ENCODE peak calls at places on chromosome 18, in four cellular contexts. One of them, this sample, is unnamed.

GRCh38 chr18:77162580-77162979 is 30.0 kb upstream of the MBP start:
- DNase-seq in breast epithelium: no peak
- DNase-seq in HCT116: no peak
- DNase-seq in stomach: no peak
- DNase-seq in this sample: no peak

GRCh38 chr18:11976882-11977281 is 4.4 kb upstream of the IMPA2 start:
- DNase-seq in breast epithelium: no peak
- DNase-seq in HCT116: no peak
- DNase-seq in stomach: no peak
- DNase-seq in this sample: no peak

GRCh38 chr18:68694316-68694715 is 20.6 kb downstream of the TMX3 start:
- DNase-seq in breast epithelium: no peak
- DNase-seq in HCT116: no peak
- DNase-seq in stomach: no peak
- DNase-seq in this sample: no peak

GRCh38 chr18:56501896-56502295 is 136.5 kb downstream of the TXNL1 start:
- DNase-seq in breast epithelium: no peak
- DNase-seq in HCT116: no peak
- DNase-seq in stomach: no peak
- DNase-seq in this sample: peak

GRCh38 chr18:51461956-51462355 is 264.5 kb upstream of the MEX3C start:
- DNase-seq in breast epithelium: peak
- DNase-seq in HCT116: no peak
- DNase-seq in stomach: no peak
- DNase-seq in this sample: no peak

GRCh38 chr18:57813245-57813644 is 10.1 kb upstream of the ATP8B1 start:
- DNase-seq in breast epithelium: no peak
- DNase-seq in HCT116: peak
- DNase-seq in stomach: no peak
- DNase-seq in this sample: no peak

GRCh38 chr18:47251289-47252120 is at the start of gene SKOR2:
- DNase-seq in breast epithelium: no peak
- DNase-seq in HCT116: no peak
- DNase-seq in stomach: no peak
- DNase-seq in this sample: no peak

GRCh38 chr18:10228380-10228779 is 226.1 kb upstream of the APCDD1 start:
- DNase-seq in breast epithelium: no peak
- DNase-seq in HCT116: no peak
- DNase-seq in stomach: no peak
- DNase-seq in this sample: no peak

GRCh38 chr18:71784777-71785176 is 759.4 kb downstream of the CBLN2 start:
- DNase-seq in breast epithelium: no peak
- DNase-seq in HCT116: no peak
- DNase-seq in stomach: no peak
- DNase-seq in this sample: no peak

GRCh38 chr18:62436636-62437519 is 85.9 kb upstream of the ZCCHC2 start:
- DNase-seq in breast epithelium: peak
- DNase-seq in HCT116: no peak
- DNase-seq in stomach: peak
- DNase-seq in this sample: peak

GRCh38 chr18:30920356-30920755 is 122.2 kb downstream of the DSC3 start:
- DNase-seq in breast epithelium: no peak
- DNase-seq in HCT116: no peak
- DNase-seq in stomach: no peak
- DNase-seq in this sample: no peak

GRCh38 chr18:67239826-67240225 is 276.7 kb downstream of the DSEL start:
- DNase-seq in breast epithelium: no peak
- DNase-seq in HCT116: no peak
- DNase-seq in stomach: no peak
- DNase-seq in this sample: no peak

GRCh38 chr18:78245451-78245850 is 734.2 kb upstream of the SALL3 start:
- DNase-seq in breast epithelium: no peak
- DNase-seq in HCT116: no peak
- DNase-seq in stomach: no peak
- DNase-seq in this sample: no peak

GRCh38 chr18:79863161-79863945 is 65.6 kb downstream of the KCNG2 start:
- DNase-seq in breast epithelium: peak
- DNase-seq in HCT116: no peak
- DNase-seq in stomach: peak
- DNase-seq in this sample: no peak

GRCh38 chr18:40152859-40153258 is 1802.2 kb upstream of the PIK3C3 start:
- DNase-seq in breast epithelium: no peak
- DNase-seq in HCT116: no peak
- DNase-seq in stomach: no peak
- DNase-seq in this sample: no peak

GRCh38 chr18:79133724-79134123 is 64.5 kb downstream of the ATP9B start:
- DNase-seq in breast epithelium: no peak
- DNase-seq in HCT116: no peak
- DNase-seq in stomach: no peak
- DNase-seq in this sample: no peak

GRCh38 chr18:74376523-74376922 is 60.9 kb downstream of the C18orf63 start:
- DNase-seq in breast epithelium: no peak
- DNase-seq in HCT116: no peak
- DNase-seq in stomach: no peak
- DNase-seq in this sample: no peak

GRCh38 chr18:79693561-79694205 is 14.1 kb downstream of the CTDP1 start:
- DNase-seq in breast epithelium: no peak
- DNase-seq in HCT116: no peak
- DNase-seq in stomach: no peak
- DNase-seq in this sample: no peak

GRCh38 chr18:47718646-47719045 is 211.8 kb downstream of the SMAD2 start:
- DNase-seq in breast epithelium: no peak
- DNase-seq in HCT116: no peak
- DNase-seq in stomach: no peak
- DNase-seq in this sample: no peak

GRCh38 chr18:26386002-26386401 is 159.8 kb downstream of the TAF4B start:
- DNase-seq in breast epithelium: no peak
- DNase-seq in HCT116: no peak
- DNase-seq in stomach: no peak
- DNase-seq in this sample: no peak

GRCh38 chr18:75141734-75142133 is 67.2 kb downstream of the PTGR3 start:
- DNase-seq in breast epithelium: no peak
- DNase-seq in HCT116: no peak
- DNase-seq in stomach: no peak
- DNase-seq in this sample: no peak

GRCh38 chr18:55317832-55318231 is 270.2 kb downstream of the TCF4 start:
- DNase-seq in breast epithelium: no peak
- DNase-seq in HCT116: no peak
- DNase-seq in stomach: no peak
- DNase-seq in this sample: no peak

GRCh38 chr18:65459741-65460140 is 291.1 kb upstream of the CDH7 start:
- DNase-seq in breast epithelium: no peak
- DNase-seq in HCT116: no peak
- DNase-seq in stomach: no peak
- DNase-seq in this sample: no peak

GRCh38 chr18:62324917-62325805 is at the start of gene TNFRSF11A:
- DNase-seq in breast epithelium: no peak
- DNase-seq in HCT116: no peak
- DNase-seq in stomach: peak
- DNase-seq in this sample: peak

GRCh38 chr18:22559414-22560282 is 141.9 kb upstream of the CTAGE1 start:
- DNase-seq in breast epithelium: no peak
- DNase-seq in HCT116: no peak
- DNase-seq in stomach: peak
- DNase-seq in this sample: peak

GRCh38 chr18:22556271-22556990 is 138.7 kb upstream of the CTAGE1 start:
- DNase-seq in breast epithelium: no peak
- DNase-seq in HCT116: no peak
- DNase-seq in stomach: peak
- DNase-seq in this sample: no peak

GRCh38 chr18:22558945-22559385 is 141.2 kb upstream of the CTAGE1 start:
- DNase-seq in breast epithelium: no peak
- DNase-seq in HCT116: no peak
- DNase-seq in stomach: peak
- DNase-seq in this sample: peak

GRCh38 chr18:22560283-22560627 is 142.5 kb upstream of the CTAGE1 start:
- DNase-seq in breast epithelium: no peak
- DNase-seq in HCT116: no peak
- DNase-seq in stomach: no peak
- DNase-seq in this sample: no peak

GRCh38 chr18:22557160-22557941 is 139.6 kb upstream of the CTAGE1 start:
- DNase-seq in breast epithelium: no peak
- DNase-seq in HCT116: no peak
- DNase-seq in stomach: no peak
- DNase-seq in this sample: no peak
- TF ChIP-seq POLR2AphosphoS5 in breast epithelium: no peak
- TF ChIP-seq POLR2AphosphoS5 in HCT116: no peak
- TF ChIP-seq POLR2AphosphoS5 in stomach: no peak
- TF ChIP-seq POLR2AphosphoS5 in this sample: no peak

GRCh38 chr18:2968559-2968958 is 44.4 kb downstream of the LPIN2 start:
- DNase-seq in breast epithelium: no peak
- DNase-seq in HCT116: no peak
- DNase-seq in stomach: no peak
- DNase-seq in this sample: no peak

GRCh38 chr18:2971741-2972552 is 41.0 kb downstream of the LPIN2 start:
- DNase-seq in breast epithelium: peak
- DNase-seq in HCT116: no peak
- DNase-seq in stomach: peak
- DNase-seq in this sample: no peak

GRCh38 chr18:2970344-2970743 is 42.6 kb downstream of the LPIN2 start:
- DNase-seq in breast epithelium: no peak
- DNase-seq in HCT116: no peak
- DNase-seq in stomach: no peak
- DNase-seq in this sample: no peak

GRCh38 chr18:2969695-2970094 is 43.2 kb downstream of the LPIN2 start:
- DNase-seq in breast epithelium: no peak
- DNase-seq in HCT116: no peak
- DNase-seq in stomach: no peak
- DNase-seq in this sample: no peak

GRCh38 chr18:2970762-2971659 is 41.9 kb downstream of the LPIN2 start:
- DNase-seq in breast epithelium: no peak
- DNase-seq in HCT116: no peak
- DNase-seq in stomach: no peak
- DNase-seq in this sample: no peak
- TF ChIP-seq POLR2A in breast epithelium: no peak
- TF ChIP-seq POLR2A in HCT116: no peak
- TF ChIP-seq POLR2A in stomach: no peak
- TF ChIP-seq POLR2A in this sample: no peak

GRCh38 chr18:9188359-9189231 is 52.0 kb downstream of the ANKRD12 start:
- DNase-seq in breast epithelium: no peak
- DNase-seq in HCT116: no peak
- DNase-seq in stomach: no peak
- DNase-seq in this sample: no peak
- TF ChIP-seq CTCF in breast epithelium: no peak
- TF ChIP-seq CTCF in HCT116: no peak
- TF ChIP-seq CTCF in stomach: no peak
- TF ChIP-seq CTCF in this sample: no peak

GRCh38 chr18:45167631-45168225 is 447.5 kb upstream of the SLC14A2 start:
- DNase-seq in breast epithelium: no peak
- DNase-seq in HCT116: no peak
- DNase-seq in stomach: no peak
- DNase-seq in this sample: no peak

GRCh38 chr18:45164551-45164950 is 450.7 kb upstream of the SLC14A2 start:
- DNase-seq in breast epithelium: no peak
- DNase-seq in HCT116: no peak
- DNase-seq in stomach: no peak
- DNase-seq in this sample: no peak

GRCh38 chr18:45167109-45167551 is 448.1 kb upstream of the SLC14A2 start:
- DNase-seq in breast epithelium: no peak
- DNase-seq in HCT116: no peak
- DNase-seq in stomach: no peak
- DNase-seq in this sample: no peak

GRCh38 chr18:45165871-45166270 is 449.4 kb upstream of the SLC14A2 start:
- DNase-seq in breast epithelium: no peak
- DNase-seq in HCT116: no peak
- DNase-seq in stomach: no peak
- DNase-seq in this sample: no peak

DNA sequence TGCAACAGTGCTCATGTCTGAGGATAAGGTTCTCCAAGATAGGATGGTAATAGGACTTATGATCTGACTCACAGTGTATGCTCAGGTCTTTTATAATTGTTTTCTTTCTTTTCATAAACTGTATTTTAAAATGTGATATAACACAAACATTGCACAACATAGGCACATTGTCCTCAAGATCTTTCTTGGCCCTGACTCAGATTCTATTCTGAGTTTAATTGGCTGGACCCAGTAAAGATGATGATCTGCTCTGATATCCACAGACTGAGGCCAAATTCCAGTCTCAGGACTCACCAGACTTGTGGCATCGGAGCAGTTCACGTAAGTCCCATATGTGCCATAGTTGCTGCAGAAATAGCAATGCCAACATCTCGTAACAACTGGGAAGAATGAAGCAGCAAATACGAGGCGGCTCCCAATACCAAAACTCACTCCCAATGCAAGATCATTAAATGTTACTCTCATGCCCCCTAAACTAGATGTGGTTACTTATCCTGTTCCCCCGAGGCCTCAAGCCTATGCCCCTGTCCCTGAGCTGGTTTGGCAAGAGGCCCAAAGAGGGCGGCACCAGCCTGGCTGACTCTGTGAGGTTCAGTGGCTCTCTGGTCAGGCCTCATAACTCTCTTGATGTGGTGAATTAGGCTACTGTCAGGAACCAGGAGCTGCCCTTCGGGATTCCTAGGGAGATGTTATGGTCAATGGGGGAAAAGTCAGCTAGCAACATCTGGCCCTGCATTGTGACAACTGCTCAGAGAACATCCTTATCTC is 448.8 kb upstream of the SLC14A2 start:
- DNase-seq in breast epithelium: no peak
- DNase-seq in HCT116: no peak
- DNase-seq in stomach: no peak
- DNase-seq in this sample: peak
- TF ChIP-seq POLR2AphosphoS5 in breast epithelium: no peak
- TF ChIP-seq POLR2AphosphoS5 in HCT116: no peak
- TF ChIP-seq POLR2AphosphoS5 in stomach: peak
- TF ChIP-seq POLR2AphosphoS5 in this sample: peak

GRCh38 chr18:37672001-37672400 is 106.4 kb upstream of the CELF4 start:
- DNase-seq in breast epithelium: no peak
- DNase-seq in HCT116: no peak
- DNase-seq in stomach: no peak
- DNase-seq in this sample: no peak
- TF ChIP-seq POLR2A in breast epithelium: no peak
- TF ChIP-seq POLR2A in HCT116: no peak
- TF ChIP-seq POLR2A in stomach: no peak
- TF ChIP-seq POLR2A in this sample: no peak

GRCh38 chr18:9103488-9103887 is 989 bp downstream of the NDUFV2 start:
- DNase-seq in breast epithelium: no peak
- DNase-seq in HCT116: no peak
- DNase-seq in stomach: no peak
- DNase-seq in this sample: no peak
- TF ChIP-seq CTCF in breast epithelium: no peak
- TF ChIP-seq CTCF in HCT116: no peak
- TF ChIP-seq CTCF in stomach: no peak
- TF ChIP-seq CTCF in this sample: no peak

GRCh38 chr18:48956378-48956777 is 5.6 kb upstream of the SMAD7 start:
- DNase-seq in breast epithelium: no peak
- DNase-seq in HCT116: no peak
- DNase-seq in stomach: no peak
- DNase-seq in this sample: no peak
- TF ChIP-seq POLR2AphosphoS5 in breast epithelium: no peak
- TF ChIP-seq POLR2AphosphoS5 in HCT116: no peak
- TF ChIP-seq POLR2AphosphoS5 in stomach: peak
- TF ChIP-seq POLR2AphosphoS5 in this sample: no peak

This sample was measured in prostate gland.